ENCODE peak calls at places on chromosomes 3 and 15, in five cellular contexts. L is fibroblast of lung, O is hepatocyte, P is MM.1S, C is GM23248. V is an unnamed sample.

GRCh38 chr3:127525373-127525772 is 65.2 kb downstream of the TPRA1 start:
- DNase-seq in L (peak), O (peak), P (no peak), C (peak), V (no peak)

GRCh38 chr3:117441851-117442250 is 732.3 kb downstream of the TUSC7 start:
- DNase-seq in L (no peak), O (no peak), P (no peak), C (no peak), V (no peak)

GRCh38 chr3:100496711-100497261 is 4.4 kb downstream of the TMEM45A start:
- DNase-seq in L (peak), O (no peak), P (peak), C (peak), V (no peak)

GRCh38 chr15:47349179-47349578 is 368.1 kb upstream of the SEMA6D start:
- DNase-seq in L (no peak), O (no peak), P (no peak), C (no peak), V (no peak)

GRCh38 chr15:85691350-85692240 is 103.1 kb downstream of the KLHL25 start:
- DNase-seq in L (no peak), O (no peak), P (peak), C (no peak), V (no peak)

GRCh38 chr3:152349397-152349796 is 80.7 kb downstream of the MBNL1 start:
- DNase-seq in L (peak), O (no peak), P (no peak), C (peak), V (no peak)

GRCh38 chr3:115498898-115499297 is 124.4 kb upstream of the GAP43 start:
- DNase-seq in L (no peak), O (no peak), P (no peak), C (no peak), V (no peak)

GRCh38 chr15:48963524-48964113 is at the start of gene SHC4:
- DNase-seq in L (peak), O (peak), P (peak), C (peak), V (peak)

GRCh38 chr3:48848816-48849515 is 1.3 kb upstream of the PRKAR2A start:
- DNase-seq in L (no peak), O (no peak), P (no peak), C (no peak), V (no peak)

GRCh38 chr3:126987596-126987995 is 4.7 kb downstream of the PLXNA1 start:
- DNase-seq in L (no peak), O (no peak), P (no peak), C (no peak), V (no peak)

GRCh38 chr15:100112061-100112420 is 229.7 kb downstream of the ADAMTS17 start:
- DNase-seq in L (no peak), O (no peak), P (no peak), C (no peak), V (no peak)

GRCh38 chr15:32735948-32736347 is 18.1 kb downstream of the GREM1 start:
- DNase-seq in L (no peak), O (no peak), P (no peak), C (no peak), V (no peak)

GRCh38 chr15:38367476-38367875 is 86.5 kb upstream of the FAM98B start:
- DNase-seq in L (peak), O (no peak), P (no peak), C (peak), V (no peak)

GRCh38 chr15:99476413-99477222 is 89.2 kb upstream of the MEF2A start:
- DNase-seq in L (peak), O (peak), P (no peak), C (peak), V (no peak)

GRCh38 chr3:121443456-121443855 is 102.3 kb downstream of the POLQ start:
- DNase-seq in L (no peak), O (no peak), P (no peak), C (no peak), V (no peak)

GRCh38 chr3:150253622-150254021 is 154.5 kb upstream of the TSC22D2 start:
- DNase-seq in L (no peak), O (peak), P (no peak), C (no peak), V (no peak)

GRCh38 chr3:61679103-61679502 is 117.7 kb downstream of the PTPRG start:
- DNase-seq in L (no peak), O (no peak), P (no peak), C (no peak), V (no peak)

GRCh38 chr3:194957743-194958240 is 272.1 kb downstream of the FAM43A start:
- DNase-seq in L (no peak), O (no peak), P (no peak), C (no peak), V (no peak)

GRCh38 chr3:8596706-8597514 is 47.7 kb downstream of the SSUH2 start:
- DNase-seq in L (no peak), O (no peak), P (no peak), C (no peak), V (no peak)

GRCh38 chr15:47685141-47685870 is 32.0 kb upstream of the SEMA6D start:
- DNase-seq in L (no peak), O (no peak), P (no peak), C (peak), V (peak)

GRCh38 chr15:64426845-64427465 is 33.4 kb upstream of the ZNF609 start:
- DNase-seq in L (peak), O (peak), P (peak), C (peak), V (peak)

GRCh38 chr3:45948409-45948808 is 5.1 kb downstream of the CXCR6 start:
- DNase-seq in L (peak), O (no peak), P (no peak), C (peak), V (no peak)
- TF ChIP-seq EZH2 in L (no peak), O (no peak), P (no peak), C (no peak), V (no peak)

GRCh38 chr3:180684807-180685206 is 5.5 kb upstream of the CCDC39 start:
- DNase-seq in L (no peak), O (no peak), P (no peak), C (no peak), V (peak)

GRCh38 chr3:180683816-180684215 is 4.5 kb upstream of the CCDC39 start:
- DNase-seq in L (no peak), O (no peak), P (no peak), C (no peak), V (no peak)

GRCh38 chr3:180678231-180678630 is 1.1 kb downstream of the CCDC39 start:
- DNase-seq in L (no peak), O (no peak), P (peak), C (no peak), V (no peak)

GRCh38 chr3:180680097-180680430 is 775 bp upstream of the CCDC39 start:
- DNase-seq in L (no peak), O (peak), P (peak), C (peak), V (peak)

DNA sequence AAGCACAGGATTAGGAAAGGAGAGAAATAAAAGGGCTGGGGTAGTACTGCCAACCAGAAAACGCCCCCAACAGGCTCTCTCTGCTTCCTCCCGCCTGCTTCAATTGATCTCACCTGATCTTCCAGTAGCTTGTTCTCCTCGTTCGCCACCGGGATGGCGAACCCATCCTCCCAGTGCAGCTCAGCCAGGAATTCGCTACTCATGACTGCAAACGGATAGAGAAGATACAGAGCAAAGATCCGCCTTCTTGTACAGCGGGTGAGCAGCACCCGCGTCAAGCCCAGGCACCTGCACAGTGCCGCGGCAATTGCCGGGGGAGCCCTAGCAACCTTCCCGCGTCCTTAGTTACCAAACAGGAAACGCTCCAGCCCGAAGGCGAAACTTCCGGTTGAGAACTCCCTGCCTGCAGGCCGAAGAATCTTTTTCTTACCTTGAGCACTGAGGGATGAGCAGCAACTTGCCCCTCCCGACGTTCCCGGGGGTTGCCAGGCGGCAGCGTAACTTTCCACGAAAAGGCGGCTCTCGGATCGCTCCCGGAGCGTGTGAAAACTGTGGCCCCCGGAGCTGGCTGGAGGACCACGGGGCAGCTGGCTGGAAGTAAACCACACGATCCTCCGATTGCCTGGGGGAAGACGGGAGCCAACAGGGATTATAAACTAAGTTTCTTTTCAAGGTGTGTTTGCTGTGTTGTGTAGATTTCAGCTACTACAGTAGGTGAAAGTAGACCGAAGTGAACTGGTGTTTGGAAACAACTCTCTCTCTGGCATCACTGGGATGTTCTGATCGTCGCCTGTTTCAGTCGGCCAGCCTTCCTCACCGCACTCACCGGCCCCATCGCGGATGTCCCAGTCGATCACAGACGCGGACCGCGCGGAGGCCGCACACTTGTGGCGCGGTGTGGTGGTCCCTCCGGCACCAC is at the start of gene CCDC39:
- DNase-seq in L (peak), O (peak), P (peak), C (peak), V (peak)
- TF ChIP-seq EZH2 in L (no peak), O (peak), P (no peak), C (no peak), V (no peak)

GRCh38 chr15:60009124-60009523 is 5.0 kb downstream of the FOXB1 start:
- DNase-seq in L (no peak), O (no peak), P (no peak), C (no peak), V (peak)
- TF ChIP-seq EZH2 in L (no peak), O (no peak), P (no peak), C (no peak), V (no peak)

GRCh38 chr3:184511741-184512140 is 49.8 kb upstream of the EPHB3 start:
- DNase-seq in L (no peak), O (no peak), P (no peak), C (no peak), V (no peak)

GRCh38 chr3:184514151-184514490 is 47.5 kb upstream of the EPHB3 start:
- DNase-seq in L (no peak), O (no peak), P (no peak), C (no peak), V (peak)

GRCh38 chr3:184508938-184509337 is 52.6 kb upstream of the EPHB3 start:
- DNase-seq in L (no peak), O (no peak), P (no peak), C (no peak), V (no peak)

GRCh38 chr3:184512621-184513020 is 49.0 kb upstream of the EPHB3 start:
- DNase-seq in L (no peak), O (no peak), P (peak), C (no peak), V (no peak)

DNA sequence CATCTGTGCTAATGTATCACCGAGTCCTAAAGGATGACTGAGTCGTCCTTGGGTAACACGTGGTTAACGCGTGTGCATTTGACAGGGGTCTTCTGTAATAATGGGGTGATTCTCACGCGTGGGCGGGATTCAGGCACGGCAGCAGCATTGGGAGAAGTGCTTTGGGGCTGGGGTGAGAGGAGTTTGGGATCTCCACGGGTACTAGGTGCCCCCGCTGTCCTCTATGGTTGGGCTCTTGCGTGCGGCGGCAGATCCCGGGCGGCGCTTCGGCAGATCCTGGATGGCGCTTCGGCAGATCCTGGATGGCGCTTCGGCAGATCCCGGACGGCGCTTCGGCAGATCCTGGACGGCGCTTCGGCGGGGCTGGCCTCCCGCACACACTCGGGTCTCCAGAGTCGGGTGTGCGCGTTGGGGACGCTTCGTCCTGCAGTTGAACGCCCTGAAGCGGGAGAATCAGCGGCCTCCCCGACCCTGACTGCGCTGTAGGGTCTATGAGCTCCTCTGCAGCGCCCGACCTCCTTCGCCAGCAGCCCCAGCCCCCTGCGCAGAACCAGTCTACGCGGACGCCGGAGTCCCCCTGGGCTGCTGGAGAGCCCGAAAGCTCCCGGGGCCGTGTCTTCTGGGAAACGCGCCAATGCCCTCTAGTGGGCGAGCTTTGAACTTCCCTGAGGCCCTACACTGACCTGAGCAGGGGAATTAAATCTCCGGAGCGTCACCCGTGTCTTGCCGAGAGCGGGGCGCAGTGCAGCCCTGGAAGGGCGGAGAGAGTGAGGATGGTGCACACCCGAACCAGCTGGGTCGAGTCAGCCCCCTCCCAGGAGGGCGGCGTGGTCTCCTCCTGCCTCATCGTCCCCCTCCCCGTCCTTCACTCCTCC is 48.1 kb upstream of the EPHB3 start:
- DNase-seq in L (peak), O (peak), P (peak), C (peak), V (peak)
- TF ChIP-seq EZH2 in L (peak), O (peak), P (no peak), C (peak), V (peak)